ENCODE peak calls at places on chromosome 17, in four cellular contexts. One of them, this sample, is unnamed.

GRCh38 chr17:71975331-71975801 is 145.5 kb upstream of the SOX9 start:
- DNase-seq in bronchial epithelial cell: no peak
- DNase-seq in GM23248: peak
- DNase-seq in Peyer's patch: no peak
- DNase-seq in this sample: peak

GRCh38 chr17:55442953-55443683 is 21.5 kb upstream of the MMD start:
- DNase-seq in Peyer's patch: no peak
- DNase-seq in bronchial epithelial cell: no peak
- DNase-seq in GM23248: no peak
- DNase-seq in this sample: no peak

GRCh38 chr17:50586421-50587247 is 26.1 kb downstream of the CACNA1G start:
- DNase-seq in bronchial epithelial cell: no peak
- DNase-seq in Peyer's patch: no peak
- DNase-seq in GM23248: no peak
- DNase-seq in this sample: no peak

GRCh38 chr17:16178836-16179235 is 36.5 kb downstream of the NCOR1 start:
- DNase-seq in bronchial epithelial cell: peak
- DNase-seq in Peyer's patch: no peak
- DNase-seq in GM23248: peak
- DNase-seq in this sample: no peak

GRCh38 chr17:39676198-39676819 is 8.1 kb downstream of the PNMT start:
- DNase-seq in bronchial epithelial cell: peak
- DNase-seq in GM23248: peak
- DNase-seq in Peyer's patch: peak
- DNase-seq in this sample: no peak

GRCh38 chr17:69356625-69357024 is 29.7 kb upstream of the ABCA5 start:
- DNase-seq in Peyer's patch: no peak
- DNase-seq in bronchial epithelial cell: no peak
- DNase-seq in GM23248: no peak
- DNase-seq in this sample: no peak

GRCh38 chr17:41177727-41178271 is at the start of gene KRTAP4-2:
- DNase-seq in GM23248: no peak
- DNase-seq in bronchial epithelial cell: no peak
- DNase-seq in Peyer's patch: no peak
- DNase-seq in this sample: no peak

GRCh38 chr17:39926588-39927100 is 757 bp downstream of the ORMDL3 start:
- DNase-seq in Peyer's patch: peak
- DNase-seq in GM23248: peak
- DNase-seq in bronchial epithelial cell: peak
- DNase-seq in this sample: no peak

GRCh38 chr17:37490022-37490587 is 414 bp downstream of the DUSP14 start:
- DNase-seq in Peyer's patch: peak
- DNase-seq in bronchial epithelial cell: peak
- DNase-seq in GM23248: peak
- DNase-seq in this sample: no peak

GRCh38 chr17:58344047-58344790 is 7.8 kb downstream of the SUPT4H1 start:
- DNase-seq in GM23248: no peak
- DNase-seq in bronchial epithelial cell: no peak
- DNase-seq in Peyer's patch: peak
- DNase-seq in this sample: no peak

GRCh38 chr17:38918916-38919315 is 6.5 kb upstream of the LASP1NB start:
- DNase-seq in GM23248: no peak
- DNase-seq in Peyer's patch: peak
- DNase-seq in bronchial epithelial cell: no peak
- DNase-seq in this sample: no peak

GRCh38 chr17:80647746-80648145 is 103.1 kb downstream of the RPTOR start:
- DNase-seq in GM23248: peak
- DNase-seq in Peyer's patch: no peak
- DNase-seq in bronchial epithelial cell: no peak
- DNase-seq in this sample: peak

GRCh38 chr17:79362996-79363305 is 247.9 kb downstream of the RBFOX3 start:
- DNase-seq in bronchial epithelial cell: no peak
- DNase-seq in GM23248: no peak
- DNase-seq in Peyer's patch: no peak
- DNase-seq in this sample: no peak

GRCh38 chr17:52202572-52202876 is 44.0 kb upstream of the CA10 start:
- DNase-seq in bronchial epithelial cell: no peak
- DNase-seq in Peyer's patch: no peak
- DNase-seq in GM23248: no peak
- DNase-seq in this sample: no peak

GRCh38 chr17:20223808-20224328 is 214.7 kb downstream of the SPECC1 start:
- DNase-seq in Peyer's patch: no peak
- DNase-seq in GM23248: no peak
- DNase-seq in bronchial epithelial cell: peak
- DNase-seq in this sample: no peak

GRCh38 chr17:1058423-1059130 is 61.6 kb downstream of the TIMM22 start:
- DNase-seq in GM23248: peak
- DNase-seq in bronchial epithelial cell: peak
- DNase-seq in Peyer's patch: peak
- DNase-seq in this sample: no peak

GRCh38 chr17:8222630-8223355 is 12.4 kb upstream of the AURKB start:
- DNase-seq in bronchial epithelial cell: peak
- DNase-seq in GM23248: peak
- DNase-seq in Peyer's patch: peak
- DNase-seq in this sample: peak

GRCh38 chr17:42018339-42018738 is 1.1 kb upstream of the DNAJC7 start:
- DNase-seq in Peyer's patch: no peak
- DNase-seq in GM23248: no peak
- DNase-seq in bronchial epithelial cell: no peak
- DNase-seq in this sample: no peak

GRCh38 chr17:50256826-50257573 is 17.3 kb upstream of the TMEM92 start:
- DNase-seq in bronchial epithelial cell: no peak
- DNase-seq in GM23248: no peak
- DNase-seq in Peyer's patch: no peak
- DNase-seq in this sample: no peak

GRCh38 chr17:51764387-51764971 is 394.0 kb downstream of the CA10 start:
- DNase-seq in bronchial epithelial cell: peak
- DNase-seq in Peyer's patch: peak
- DNase-seq in GM23248: peak
- DNase-seq in this sample: peak

GRCh38 chr17:55549140-55549539 is 37.9 kb upstream of the SMIM36 start:
- DNase-seq in bronchial epithelial cell: peak
- DNase-seq in Peyer's patch: no peak
- DNase-seq in GM23248: peak
- DNase-seq in this sample: no peak

GRCh38 chr17:40366861-40367518 is 2.5 kb upstream of the GJD3 start:
- DNase-seq in bronchial epithelial cell: no peak
- DNase-seq in GM23248: no peak
- DNase-seq in Peyer's patch: no peak
- DNase-seq in this sample: no peak

GRCh38 chr17:58144801-58145200 is 3.4 kb upstream of the OR4D1 start:
- DNase-seq in bronchial epithelial cell: no peak
- DNase-seq in Peyer's patch: no peak
- DNase-seq in GM23248: no peak
- DNase-seq in this sample: no peak

GRCh38 chr17:14301279-14301760 is 439 bp downstream of the HS3ST3B1 start:
- DNase-seq in bronchial epithelial cell: peak
- DNase-seq in GM23248: peak
- DNase-seq in Peyer's patch: no peak
- DNase-seq in this sample: no peak

GRCh38 chr17:79904865-79905264 is 65.6 kb upstream of the CBX4 start:
- DNase-seq in bronchial epithelial cell: no peak
- DNase-seq in Peyer's patch: no peak
- DNase-seq in GM23248: no peak
- DNase-seq in this sample: no peak

GRCh38 chr17:57120814-57121213 is 35.8 kb downstream of the AKAP1 start:
- DNase-seq in GM23248: no peak
- DNase-seq in Peyer's patch: no peak
- DNase-seq in bronchial epithelial cell: no peak
- DNase-seq in this sample: no peak

GRCh38 chr17:80838381-80839345 is 153.0 kb upstream of the CHMP6 start:
- DNase-seq in Peyer's patch: no peak
- DNase-seq in bronchial epithelial cell: no peak
- DNase-seq in GM23248: no peak
- DNase-seq in this sample: no peak

GRCh38 chr17:31492206-31492605 is 100.7 kb downstream of the RAB11FIP4 start:
- DNase-seq in GM23248: no peak
- DNase-seq in Peyer's patch: no peak
- DNase-seq in bronchial epithelial cell: no peak
- DNase-seq in this sample: no peak

GRCh38 chr17:65618516-65618915 is 57.1 kb upstream of the AXIN2 start:
- DNase-seq in Peyer's patch: no peak
- DNase-seq in bronchial epithelial cell: no peak
- DNase-seq in GM23248: no peak
- DNase-seq in this sample: no peak

GRCh38 chr17:48719642-48720262 is 2.6 kb downstream of the PRAC1 start:
- DNase-seq in GM23248: no peak
- DNase-seq in bronchial epithelial cell: no peak
- DNase-seq in Peyer's patch: no peak
- DNase-seq in this sample: no peak

GRCh38 chr17:48722201-48722907 is at the start of gene PRAC1:
- DNase-seq in bronchial epithelial cell: no peak
- DNase-seq in Peyer's patch: no peak
- DNase-seq in GM23248: no peak
- DNase-seq in this sample: no peak

GRCh38 chr17:48718781-48719641 is 3.3 kb downstream of the PRAC1 start:
- DNase-seq in GM23248: no peak
- DNase-seq in Peyer's patch: no peak
- DNase-seq in bronchial epithelial cell: no peak
- DNase-seq in this sample: no peak

GRCh38 chr17:48721009-48721402 is 1.3 kb downstream of the PRAC1 start:
- DNase-seq in GM23248: no peak
- DNase-seq in bronchial epithelial cell: no peak
- DNase-seq in Peyer's patch: no peak
- DNase-seq in this sample: no peak

DNA sequence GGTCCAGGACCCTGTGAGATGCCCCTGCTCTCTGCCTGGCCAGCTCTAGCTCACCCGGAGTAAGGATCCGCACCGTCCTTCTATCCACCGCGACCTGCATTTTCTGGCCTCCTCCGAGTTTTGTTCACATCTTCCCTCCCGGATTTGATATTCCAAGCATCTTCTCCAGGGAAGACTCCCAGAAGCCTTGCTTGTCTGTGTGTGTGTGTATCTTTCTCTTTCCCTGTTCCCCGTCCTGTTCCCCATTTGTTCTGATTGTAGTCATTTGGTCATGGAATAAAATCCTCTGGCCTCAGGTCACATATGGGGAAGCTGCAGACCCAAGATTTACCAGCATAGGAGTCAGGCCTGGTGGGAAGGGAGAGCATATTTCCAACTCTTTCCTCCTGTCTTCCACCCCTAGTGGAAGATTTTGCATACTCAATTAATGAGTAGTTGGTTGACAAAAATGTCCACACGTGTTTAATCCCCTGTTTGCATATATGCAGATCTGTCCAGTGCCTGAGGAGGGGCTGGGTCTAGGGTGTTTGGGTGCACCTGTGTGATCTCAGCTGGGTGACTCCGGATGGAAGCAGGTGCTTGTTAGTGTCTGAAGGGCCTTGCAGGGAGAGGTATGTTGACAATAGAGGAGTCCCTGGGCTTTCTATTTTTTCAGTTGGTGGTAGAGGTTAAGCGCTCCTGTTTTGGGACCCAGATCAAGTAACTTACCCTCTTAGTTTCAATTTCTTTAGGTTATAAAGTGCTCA is 1.9 kb downstream of the PRAC1 start:
- DNase-seq in bronchial epithelial cell: no peak
- DNase-seq in Peyer's patch: no peak
- DNase-seq in GM23248: no peak
- DNase-seq in this sample: no peak
- H3K4me3 ChIP-seq in bronchial epithelial cell: no peak
- H3K4me3 ChIP-seq in Peyer's patch: no peak
- H3K4me3 ChIP-seq in GM23248: no peak
- H3K4me3 ChIP-seq in this sample: no peak

GRCh38 chr17:74101527-74101926 is 102.0 kb upstream of the RPL38 start:
- DNase-seq in Peyer's patch: no peak
- DNase-seq in GM23248: no peak
- DNase-seq in bronchial epithelial cell: no peak
- DNase-seq in this sample: no peak
- H3K4me3 ChIP-seq in Peyer's patch: no peak
- H3K4me3 ChIP-seq in GM23248: no peak
- H3K4me3 ChIP-seq in bronchial epithelial cell: no peak
- H3K4me3 ChIP-seq in this sample: no peak

GRCh38 chr17:61338874-61339478 is 60.7 kb upstream of the TBX2 start:
- DNase-seq in Peyer's patch: no peak
- DNase-seq in GM23248: no peak
- DNase-seq in bronchial epithelial cell: no peak
- DNase-seq in this sample: no peak

GRCh38 chr17:61335845-61336655 is 63.6 kb upstream of the TBX2 start:
- DNase-seq in GM23248: no peak
- DNase-seq in Peyer's patch: no peak
- DNase-seq in bronchial epithelial cell: no peak
- DNase-seq in this sample: no peak

GRCh38 chr17:61337247-61337812 is 62.3 kb upstream of the TBX2 start:
- DNase-seq in bronchial epithelial cell: no peak
- DNase-seq in Peyer's patch: no peak
- DNase-seq in GM23248: no peak
- DNase-seq in this sample: no peak

GRCh38 chr17:61338000-61338864 is 61.4 kb upstream of the TBX2 start:
- DNase-seq in bronchial epithelial cell: peak
- DNase-seq in GM23248: peak
- DNase-seq in Peyer's patch: no peak
- DNase-seq in this sample: peak

GRCh38 chr17:61340431-61340830 is 59.2 kb upstream of the TBX2 start:
- DNase-seq in bronchial epithelial cell: peak
- DNase-seq in Peyer's patch: no peak
- DNase-seq in GM23248: no peak
- DNase-seq in this sample: no peak
- H3K4me3 ChIP-seq in bronchial epithelial cell: no peak
- H3K4me3 ChIP-seq in Peyer's patch: no peak
- H3K4me3 ChIP-seq in GM23248: no peak
- H3K4me3 ChIP-seq in this sample: no peak

GRCh38 chr17:44966348-44967025 is 1.6 kb downstream of the C1QL1 start:
- DNase-seq in Peyer's patch: no peak
- DNase-seq in GM23248: no peak
- DNase-seq in bronchial epithelial cell: no peak
- DNase-seq in this sample: no peak
- H3K4me3 ChIP-seq in Peyer's patch: peak
- H3K4me3 ChIP-seq in GM23248: no peak
- H3K4me3 ChIP-seq in bronchial epithelial cell: no peak
- H3K4me3 ChIP-seq in this sample: peak

DNA sequence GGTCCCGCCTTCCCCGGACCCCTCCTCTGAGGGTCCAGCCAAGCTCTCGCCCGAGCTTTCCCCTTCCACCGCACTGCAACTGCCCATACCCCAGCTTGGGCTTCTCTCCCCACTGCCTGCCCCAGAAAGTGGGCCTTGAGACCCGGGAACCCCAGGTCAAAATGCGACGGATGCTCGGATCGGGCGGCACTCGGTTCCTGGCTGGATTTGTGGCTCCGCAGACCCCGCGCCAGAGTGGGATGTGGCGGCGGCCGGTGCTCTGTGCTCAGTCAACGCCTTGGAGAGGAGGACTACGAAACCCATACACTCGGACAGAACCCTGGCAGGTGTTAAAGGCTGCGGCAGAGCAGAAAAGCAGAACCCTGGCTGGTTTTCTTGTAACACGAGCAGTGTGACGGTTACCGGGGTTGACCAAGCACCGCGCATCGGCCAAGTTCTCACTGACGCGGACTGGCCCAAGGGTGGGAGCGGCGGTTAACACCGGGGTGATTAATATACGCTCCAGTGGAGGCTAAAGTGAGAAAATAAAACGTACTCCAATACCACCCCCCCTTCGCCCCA is 885 bp upstream of the SLFN13 start:
- DNase-seq in GM23248: peak
- DNase-seq in bronchial epithelial cell: no peak
- DNase-seq in Peyer's patch: peak
- DNase-seq in this sample: no peak
- H3K4me3 ChIP-seq in GM23248: peak
- H3K4me3 ChIP-seq in bronchial epithelial cell: no peak
- H3K4me3 ChIP-seq in Peyer's patch: peak
- H3K4me3 ChIP-seq in this sample: peak